ENCODE peak calls at places on chromosomes 6 and 20, in nine cellular contexts. W, Q, I, C, V, B, S, N and P are unnamed samples.

GRCh38 chr6:111606620-111607115 is 990 bp upstream of the TRAF3IP2 start:
- DNase-seq in C (no peak), V (peak; percentile 21), W (no peak), B (no peak), N (no peak), I (no peak), Q (no peak), S (no peak), P (no peak)

GRCh38 chr6:166950443-166950821 is 5.9 kb downstream of the RNASET2 start:
- DNase-seq in S (no peak), V (no peak), C (no peak), Q (no peak), B (no peak), N (no peak), W (no peak), I (no peak), P (no peak)

GRCh38 chr20:32067234-32067821 is 15.3 kb downstream of the HCK start:
- DNase-seq in W (peak; percentile 87), V (peak; percentile 76), I (no peak), N (no peak), B (no peak), Q (no peak), S (peak; percentile 85), C (no peak), P (peak; percentile 87)

GRCh38 chr20:24106155-24106800 is 117.7 kb upstream of the GGTLC1 start:
- DNase-seq in W (no peak), C (no peak), S (no peak), N (no peak), B (no peak), I (no peak), Q (no peak), V (no peak), P (no peak)

GRCh38 chr6:140559458-140559857 is 1185.0 kb upstream of the CITED2 start:
- DNase-seq in I (no peak), S (no peak), Q (no peak), W (no peak), V (no peak), C (no peak), B (no peak), N (no peak), P (no peak)

GRCh38 chr6:11381801-11382513 is 149.5 kb upstream of the NEDD9 start:
- DNase-seq in Q (peak; percentile 64), S (no peak), V (no peak), N (no peak), B (no peak), W (no peak), I (no peak), C (no peak), P (no peak)

GRCh38 chr20:50589548-50590347 is 79.6 kb downstream of the PTPN1 start:
- DNase-seq in N (no peak), B (no peak), S (no peak), I (no peak), Q (peak; percentile 30), W (no peak), V (no peak), C (no peak), P (no peak)

GRCh38 chr6:106702451-106703110 is 73.2 kb downstream of the QRSL1 start:
- DNase-seq in S (no peak), W (no peak), I (no peak), B (no peak), N (no peak), C (no peak), Q (peak; percentile 50), V (no peak), P (no peak)

GRCh38 chr6:3887150-3887700 is 38.1 kb downstream of the FAM50B start:
- DNase-seq in S (peak; percentile 10), N (peak; percentile 23), C (no peak), V (peak; percentile 66), I (no peak), Q (no peak), W (no peak), B (peak; percentile 6), P (no peak)

GRCh38 chr6:136703331-136703846 is 88.9 kb downstream of the MAP3K5 start:
- DNase-seq in S (no peak), C (no peak), W (no peak), N (peak; percentile 83), I (no peak), Q (no peak), V (no peak), B (no peak), P (no peak)

GRCh38 chr6:141598487-141598886 is 534.2 kb upstream of the GJE1 start:
- DNase-seq in C (no peak), W (no peak), I (no peak), V (peak; percentile 25), S (no peak), B (no peak), Q (no peak), N (no peak), P (no peak)

GRCh38 chr6:107153061-107153460 is 37.7 kb upstream of the BEND3 start:
- DNase-seq in N (no peak), B (no peak), V (no peak), C (no peak), W (no peak), S (no peak), Q (no peak), I (peak; percentile 6), P (no peak)

GRCh38 chr6:127341471-127342202 is 1.8 kb downstream of the ECHDC1 start:
- DNase-seq in N (no peak), I (no peak), B (no peak), W (no peak), V (no peak), S (no peak), C (no peak), Q (no peak), P (no peak)

GRCh38 chr20:59010321-59010994 is 3.4 kb upstream of the CTSZ start:
- DNase-seq in C (no peak), V (no peak), I (no peak), N (no peak), W (no peak), S (no peak), Q (peak; percentile 66), B (no peak), P (no peak)

GRCh38 chr20:36848078-36848660 is 27.8 kb upstream of the TLDC2 start:
- DNase-seq in N (no peak), W (peak; percentile 75), C (no peak), V (peak; percentile 90), Q (no peak), S (peak; percentile 91), I (no peak), B (no peak), P (peak; percentile 51)

GRCh38 chr20:10962937-10963336 is 289.1 kb upstream of the JAG1 start:
- DNase-seq in W (no peak), S (no peak), I (no peak), N (no peak), V (no peak), Q (no peak), C (no peak), B (no peak), P (no peak)

GRCh38 chr6:53189554-53189953 is 40.9 kb upstream of the GCM1 start:
- DNase-seq in N (no peak), W (no peak), C (no peak), V (peak; percentile 85), I (no peak), Q (no peak), B (no peak), S (peak; percentile 67), P (no peak)

GRCh38 chr6:51842487-51843469 is 244.6 kb downstream of the PKHD1 start:
- DNase-seq in S (no peak), N (peak; percentile 87), Q (no peak), C (peak; percentile 33), I (no peak), W (no peak), V (no peak), B (no peak), P (no peak)

GRCh38 chr20:17520583-17520982 is 10.6 kb downstream of the BFSP1 start:
- DNase-seq in Q (no peak), W (no peak), C (no peak), S (no peak), I (no peak), V (no peak), B (no peak), N (peak; percentile 94), P (no peak)

GRCh38 chr20:63022501-63022900 is 15.7 kb upstream of the BHLHE23 start:
- DNase-seq in S (no peak), N (no peak), C (no peak), I (no peak), V (no peak), Q (peak; percentile 38), B (no peak), W (no peak), P (no peak)

GRCh38 chr6:157229733-157230132 is 93.6 kb downstream of the TMEM242 start:
- DNase-seq in V (no peak), W (no peak), I (no peak), C (no peak), N (no peak), B (no peak), Q (no peak), S (no peak), P (no peak)

GRCh38 chr6:31806470-31807272 is at the start of gene LSM2:
- DNase-seq in N (peak; percentile 98), C (peak; percentile 98), S (peak; percentile 95), W (peak; percentile 93), Q (peak; percentile 99), I (peak; percentile 96), V (peak; percentile 97), B (peak; percentile 96), P (peak; percentile 95)

GRCh38 chr20:1013566-1014340 is 11.6 kb upstream of the RSPO4 start:
- DNase-seq in C (no peak), B (no peak), Q (no peak), W (no peak), I (no peak), N (no peak), S (no peak), V (no peak), P (no peak)